ENCODE peak calls at places on chromosome 13, in ten cellular contexts. S, P, J, D, B, U, V, W, Y and A are unnamed samples.

GRCh38 chr13:110387451-110388140 is 80.5 kb downstream of the COL4A2 start:
- DNase-seq in S (peak; percentile 48), P (no peak), J (no peak), D (peak; percentile 64), B (no peak), U (peak; percentile 64), V (peak; percentile 65), W (no peak), Y (peak; percentile 62), A (peak; percentile 89)

GRCh38 chr13:84500016-84500415 is 617.7 kb upstream of the SLITRK1 start:
- DNase-seq in S (no peak), P (no peak), J (peak; percentile 23), D (peak; percentile 12), B (no peak), U (no peak), V (no peak), W (no peak), Y (no peak), A (no peak)

GRCh38 chr13:46866150-46866549 is 30.7 kb downstream of the HTR2A start:
- DNase-seq in S (peak; percentile 4), P (peak; percentile 11), J (peak; percentile 8), D (peak; percentile 64), B (peak; percentile 27), U (no peak), V (no peak), W (peak; percentile 15), Y (no peak), A (peak; percentile 82)

GRCh38 chr13:78659450-78660110 is 625 bp upstream of the OBI1 start:
- DNase-seq in S (no peak), P (no peak), J (no peak), D (no peak), B (no peak), U (no peak), V (no peak), W (no peak), Y (no peak), A (no peak)

GRCh38 chr13:39616087-39616694 is 13.2 kb upstream of the LHFPL6 start:
- DNase-seq in S (peak; percentile 84), P (peak; percentile 76), J (peak; percentile 29), D (peak; percentile 79), B (peak; percentile 33), U (peak; percentile 21), V (no peak), W (peak; percentile 31), Y (no peak), A (peak; percentile 91)

GRCh38 chr13:111280226-111280625 is 40.2 kb upstream of the TEX29 start:
- DNase-seq in S (no peak), P (no peak), J (no peak), D (no peak), B (no peak), U (no peak), V (no peak), W (no peak), Y (no peak), A (no peak)

GRCh38 chr13:105329359-105329758 is 1206.1 kb downstream of the EFNB2 start:
- DNase-seq in S (no peak), P (no peak), J (peak; percentile 33), D (no peak), B (no peak), U (no peak), V (no peak), W (no peak), Y (no peak), A (no peak)

GRCh38 chr13:64912141-64912540 is 2318.0 kb downstream of the PCDH9 start:
- DNase-seq in S (no peak), P (no peak), J (peak; percentile 84), D (peak; percentile 42), B (peak; percentile 23), U (no peak), V (no peak), W (no peak), Y (no peak), A (no peak)

GRCh38 chr13:102847272-102848234 is 1.7 kb downstream of the ERCC5 start:
- DNase-seq in S (peak; percentile 46), P (no peak), J (peak; percentile 14), D (peak; percentile 70), B (no peak), U (no peak), V (no peak), W (no peak), Y (no peak), A (no peak)
- H3K27ac ChIP-seq in S (no peak overlapping the region), P (no peak overlapping the region), J (peak overlapping the region; percentile 94), D (peak overlapping the region; percentile 98), B (no peak overlapping the region), U (peak overlapping the region; percentile 72), V (peak overlapping the region; percentile 95), W (peak overlapping the region; percentile 93), Y (peak overlapping the region; percentile 97), A (peak overlapping the region; percentile 82)

GRCh38 chr13:86689901-86690300 is 890.7 kb upstream of the SLITRK6 start:
- DNase-seq in S (no peak), P (no peak), J (no peak), D (no peak), B (no peak), U (no peak), V (no peak), W (no peak), Y (no peak), A (no peak)
- H3K4me3 ChIP-seq in S (no peak overlapping the region), P (no peak overlapping the region), J (no peak overlapping the region), D (no peak overlapping the region), B (no peak overlapping the region), U (no peak overlapping the region), V (no peak overlapping the region), W (no peak overlapping the region), Y (no peak overlapping the region), A (no peak overlapping the region)

DNA sequence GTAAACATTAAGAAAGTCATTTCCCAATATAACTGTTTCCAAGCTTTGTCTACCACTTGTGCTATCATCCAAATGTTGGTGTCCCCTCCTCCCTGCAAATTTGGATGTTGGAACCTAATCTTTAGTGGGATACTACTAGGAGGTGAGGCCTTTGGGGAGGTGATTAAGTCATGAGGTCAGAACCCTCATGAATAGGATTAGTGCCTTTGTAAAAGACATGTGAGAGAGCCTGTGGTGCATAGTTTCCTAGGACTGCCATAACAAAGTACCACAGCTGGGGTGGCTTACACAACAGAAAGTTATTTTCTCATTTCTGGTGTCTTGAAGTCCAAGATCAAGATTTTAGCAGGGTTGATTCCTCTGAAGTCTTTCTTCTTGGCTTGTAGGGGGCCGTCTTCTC is 562.6 kb upstream of the ARGLU1 start:
- DNase-seq in S (peak; percentile 22), P (no peak), J (no peak), D (no peak), B (no peak), U (no peak), V (no peak), W (no peak), Y (no peak), A (no peak)
- H3K27ac ChIP-seq in S (no peak overlapping the region), P (no peak overlapping the region), J (no peak overlapping the region), D (no peak overlapping the region), B (no peak overlapping the region), U (no peak overlapping the region), V (no peak overlapping the region), W (no peak overlapping the region), Y (no peak overlapping the region), A (no peak overlapping the region)

GRCh38 chr13:114196629-114197028 is 17.6 kb downstream of the CFAP97D2 start:
- DNase-seq in S (no peak), P (no peak), J (no peak), D (no peak), B (no peak), U (no peak), V (no peak), W (no peak), Y (no peak), A (no peak)
- H3K4me3 ChIP-seq in S (no peak overlapping the region), P (no peak overlapping the region), J (no peak overlapping the region), D (no peak overlapping the region), B (no peak overlapping the region), U (no peak overlapping the region), V (no peak overlapping the region), W (no peak overlapping the region), Y (no peak overlapping the region), A (no peak overlapping the region)

DNA sequence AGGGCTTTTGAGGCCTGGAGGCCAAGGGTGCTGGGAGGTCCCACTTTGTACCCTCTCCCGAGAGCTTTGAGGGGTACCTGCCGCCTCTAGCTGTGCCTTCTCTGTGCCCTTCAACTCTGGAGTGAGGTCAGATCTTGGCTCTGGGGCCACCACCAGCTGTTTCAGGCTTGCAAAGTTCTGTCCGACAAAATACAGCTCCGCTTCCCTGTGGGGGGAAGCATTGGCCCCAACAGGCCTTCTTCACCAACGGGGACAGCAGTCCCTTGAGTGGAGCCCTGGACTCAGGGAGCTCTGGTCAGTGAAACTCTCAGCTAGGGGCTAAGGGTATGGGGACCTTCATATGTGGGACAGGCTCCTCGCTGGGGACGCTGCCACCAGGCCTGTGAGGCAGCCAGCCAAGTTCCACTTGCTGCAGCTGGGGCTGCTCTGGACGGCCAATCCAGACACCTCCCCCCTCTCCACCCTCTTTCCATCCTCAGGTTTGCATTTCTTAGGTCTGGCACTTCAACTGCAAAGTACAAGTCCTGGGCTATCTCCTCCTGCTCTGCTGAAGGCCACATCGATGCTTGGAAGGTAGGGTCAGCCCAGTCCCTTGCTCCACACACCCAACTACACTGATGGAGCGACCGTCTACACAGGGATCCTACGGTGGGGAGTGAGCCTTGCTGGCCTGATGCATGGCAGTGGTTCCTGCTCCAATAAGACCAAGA is 46.8 kb downstream of the C13orf46 start:
- DNase-seq in S (no peak), P (no peak), J (no peak), D (no peak), B (no peak), U (peak; percentile 23), V (no peak), W (peak; percentile 5), Y (peak; percentile 64), A (no peak)
- H3K27ac ChIP-seq in S (no peak overlapping the region), P (no peak overlapping the region), J (no peak overlapping the region), D (peak overlapping the region; percentile 89), B (peak overlapping the region; percentile 93), U (peak overlapping the region; percentile 90), V (no peak overlapping the region), W (no peak overlapping the region), Y (peak overlapping the region; percentile 85), A (no peak overlapping the region)

GRCh38 chr13:107882708-107883560 is 332.4 kb downstream of the LIG4 start:
- DNase-seq in S (no peak), P (no peak), J (no peak), D (no peak), B (no peak), U (no peak), V (no peak), W (no peak), Y (no peak), A (no peak)
- H3K4me3 ChIP-seq in S (no peak overlapping the region), P (no peak overlapping the region), J (no peak overlapping the region), D (no peak overlapping the region), B (no peak overlapping the region), U (no peak overlapping the region), V (no peak overlapping the region), W (no peak overlapping the region), Y (no peak overlapping the region), A (no peak overlapping the region)

DNA sequence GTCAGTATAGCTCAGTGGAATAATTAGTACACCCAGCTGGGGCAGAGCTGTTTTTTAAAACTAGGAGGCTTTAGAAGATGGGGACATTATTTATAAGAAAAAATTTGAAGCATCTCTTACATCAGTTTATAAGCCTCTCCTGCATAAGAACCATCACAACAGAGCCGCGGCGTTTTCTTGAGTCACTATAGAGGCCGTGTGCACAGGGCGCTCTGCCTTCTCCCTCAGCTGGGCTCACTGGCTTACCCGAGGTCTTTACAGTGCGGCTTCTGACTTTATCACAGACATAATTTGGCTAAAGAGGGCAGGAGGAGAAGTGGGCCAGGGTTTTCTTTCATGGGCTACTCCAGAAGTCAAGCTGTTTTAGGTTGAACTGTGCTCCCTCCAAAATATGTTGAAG is 135.5 kb upstream of the RNF113B start:
- DNase-seq in S (no peak), P (no peak), J (no peak), D (no peak), B (no peak), U (no peak), V (no peak), W (no peak), Y (no peak), A (no peak)
- H3K27ac ChIP-seq in S (no peak overlapping the region), P (no peak overlapping the region), J (no peak overlapping the region), D (no peak overlapping the region), B (no peak overlapping the region), U (no peak overlapping the region), V (no peak overlapping the region), W (no peak overlapping the region), Y (no peak overlapping the region), A (no peak overlapping the region)

GRCh38 chr13:74062933-74063332 is 71.3 kb downstream of the KLF12 start:
- DNase-seq in S (no peak), P (no peak), J (peak; percentile 79), D (peak; percentile 67), B (no peak), U (no peak), V (peak; percentile 21), W (peak; percentile 21), Y (peak; percentile 66), A (no peak)
- H3K4me3 ChIP-seq in S (no peak overlapping the region), P (no peak overlapping the region), J (peak overlapping the region; percentile 41), D (peak overlapping the region; percentile 34), B (peak overlapping the region; percentile 37), U (peak overlapping the region; percentile 52), V (peak overlapping the region; percentile 49), W (no peak overlapping the region), Y (peak overlapping the region; percentile 57), A (no peak overlapping the region)